ENCODE peak calls at places on chromosomes 13 and 19, in seven cellular contexts. One of them, this sample, is unnamed.
A peak's percentile ranks its signal among the peaks of the same experiment; 100 is the strongest.

GRCh38 chr19:14476663-14477401 is 1.7 kb upstream of the PTGER1 start:
- DNase-seq in left ventricle myocardium inferior: no peak
- DNase-seq in breast epithelium: no peak
- DNase-seq in aorta: peak; percentile 78
- DNase-seq in thoracic aorta: no peak
- DNase-seq in PC-3: peak; percentile 83
- DNase-seq in keratinocyte: peak; percentile 80
- DNase-seq in this sample: peak; percentile 39

GRCh38 chr19:56687036-56687435 is 15.5 kb upstream of the ZNF835 start:
- DNase-seq in PC-3: peak; percentile 4
- DNase-seq in left ventricle myocardium inferior: no peak
- DNase-seq in breast epithelium: no peak
- DNase-seq in aorta: no peak
- DNase-seq in thoracic aorta: no peak
- DNase-seq in keratinocyte: no peak
- DNase-seq in this sample: no peak

GRCh38 chr19:4066682-4067395 is at the start of gene ZBTB7A:
- DNase-seq in breast epithelium: peak; percentile 79
- DNase-seq in thoracic aorta: peak; percentile 80
- DNase-seq in left ventricle myocardium inferior: peak; percentile 87
- DNase-seq in PC-3: peak; percentile 53
- DNase-seq in keratinocyte: no peak
- DNase-seq in aorta: peak; percentile 93
- DNase-seq in this sample: peak; percentile 69

GRCh38 chr19:55635334-55635717 is 5.5 kb upstream of the ZNF580 start:
- DNase-seq in aorta: no peak
- DNase-seq in keratinocyte: no peak
- DNase-seq in breast epithelium: no peak
- DNase-seq in left ventricle myocardium inferior: no peak
- DNase-seq in thoracic aorta: no peak
- DNase-seq in PC-3: no peak
- DNase-seq in this sample: no peak

GRCh38 chr13:79861731-79862130 is 380.8 kb downstream of the NDFIP2 start:
- DNase-seq in PC-3: no peak
- DNase-seq in breast epithelium: no peak
- DNase-seq in thoracic aorta: no peak
- DNase-seq in aorta: no peak
- DNase-seq in left ventricle myocardium inferior: no peak
- DNase-seq in keratinocyte: no peak
- DNase-seq in this sample: no peak

GRCh38 chr19:4993683-4994082 is 24.8 kb downstream of the KDM4B start:
- DNase-seq in keratinocyte: no peak
- DNase-seq in aorta: no peak
- DNase-seq in breast epithelium: no peak
- DNase-seq in left ventricle myocardium inferior: no peak
- DNase-seq in PC-3: peak; percentile 50
- DNase-seq in thoracic aorta: no peak
- DNase-seq in this sample: no peak

GRCh38 chr19:34316741-34317241 is 48.2 kb upstream of the GPI start:
- DNase-seq in PC-3: peak; percentile 17
- DNase-seq in thoracic aorta: no peak
- DNase-seq in breast epithelium: no peak
- DNase-seq in left ventricle myocardium inferior: no peak
- DNase-seq in keratinocyte: no peak
- DNase-seq in aorta: no peak
- DNase-seq in this sample: no peak

GRCh38 chr13:114065141-114065925 is 67.1 kb downstream of the RASA3 start:
- DNase-seq in PC-3: peak; percentile 95
- DNase-seq in keratinocyte: peak; percentile 88
- DNase-seq in breast epithelium: peak; percentile 88
- DNase-seq in thoracic aorta: peak; percentile 71
- DNase-seq in left ventricle myocardium inferior: peak; percentile 83
- DNase-seq in aorta: peak; percentile 95
- DNase-seq in this sample: peak; percentile 61

GRCh38 chr19:3586124-3586626 is 897 bp downstream of the GIPC3 start:
- DNase-seq in left ventricle myocardium inferior: no peak
- DNase-seq in PC-3: no peak
- DNase-seq in keratinocyte: no peak
- DNase-seq in aorta: no peak
- DNase-seq in thoracic aorta: no peak
- DNase-seq in breast epithelium: no peak
- DNase-seq in this sample: no peak

GRCh38 chr19:5355076-5355475 is 14.5 kb upstream of the PTPRS start:
- DNase-seq in aorta: no peak
- DNase-seq in breast epithelium: no peak
- DNase-seq in PC-3: peak; percentile 33
- DNase-seq in left ventricle myocardium inferior: no peak
- DNase-seq in thoracic aorta: no peak
- DNase-seq in keratinocyte: no peak
- DNase-seq in this sample: no peak

GRCh38 chr13:29849071-29849541 is 1.3 kb downstream of the UBL3 start:
- DNase-seq in aorta: no peak
- DNase-seq in keratinocyte: no peak
- DNase-seq in PC-3: peak; percentile 40
- DNase-seq in breast epithelium: no peak
- DNase-seq in thoracic aorta: no peak
- DNase-seq in left ventricle myocardium inferior: no peak
- DNase-seq in this sample: no peak

GRCh38 chr19:10836478-10837325 is 690 bp upstream of the TMED1 start:
- DNase-seq in PC-3: no peak
- DNase-seq in left ventricle myocardium inferior: peak; percentile 86
- DNase-seq in keratinocyte: peak; percentile 54
- DNase-seq in breast epithelium: peak; percentile 76
- DNase-seq in thoracic aorta: peak; percentile 54
- DNase-seq in aorta: peak; percentile 94
- DNase-seq in this sample: peak; percentile 64

GRCh38 chr13:73717632-73718031 is 416.6 kb downstream of the KLF12 start:
- DNase-seq in PC-3: peak; percentile 45
- DNase-seq in thoracic aorta: no peak
- DNase-seq in breast epithelium: no peak
- DNase-seq in aorta: no peak
- DNase-seq in keratinocyte: no peak
- DNase-seq in left ventricle myocardium inferior: no peak
- DNase-seq in this sample: no peak

GRCh38 chr13:73715114-73715909 is 418.9 kb downstream of the KLF12 start:
- DNase-seq in PC-3: no peak
- DNase-seq in breast epithelium: no peak
- DNase-seq in left ventricle myocardium inferior: no peak
- DNase-seq in thoracic aorta: no peak
- DNase-seq in keratinocyte: no peak
- DNase-seq in aorta: no peak
- DNase-seq in this sample: peak; percentile 41

GRCh38 chr13:73718248-73718647 is 416.0 kb downstream of the KLF12 start:
- DNase-seq in aorta: no peak
- DNase-seq in keratinocyte: no peak
- DNase-seq in PC-3: no peak
- DNase-seq in thoracic aorta: no peak
- DNase-seq in left ventricle myocardium inferior: no peak
- DNase-seq in breast epithelium: no peak
- DNase-seq in this sample: no peak

GRCh38 chr13:73715910-73716257 is 418.3 kb downstream of the KLF12 start:
- DNase-seq in PC-3: peak; percentile 14
- DNase-seq in keratinocyte: no peak
- DNase-seq in thoracic aorta: no peak
- DNase-seq in left ventricle myocardium inferior: no peak
- DNase-seq in aorta: no peak
- DNase-seq in breast epithelium: no peak
- DNase-seq in this sample: no peak

GRCh38 chr13:73714522-73714921 is 419.7 kb downstream of the KLF12 start:
- DNase-seq in aorta: no peak
- DNase-seq in breast epithelium: no peak
- DNase-seq in PC-3: no peak
- DNase-seq in left ventricle myocardium inferior: no peak
- DNase-seq in keratinocyte: no peak
- DNase-seq in thoracic aorta: no peak
- DNase-seq in this sample: no peak
- H3K27ac ChIP-seq in aorta: no peak overlapping the region
- H3K27ac ChIP-seq in breast epithelium: no peak overlapping the region
- H3K27ac ChIP-seq in PC-3: no peak overlapping the region
- H3K27ac ChIP-seq in left ventricle myocardium inferior: no peak overlapping the region
- H3K27ac ChIP-seq in keratinocyte: no peak overlapping the region
- H3K27ac ChIP-seq in thoracic aorta: no peak overlapping the region
- H3K27ac ChIP-seq in this sample: peak overlapping the region; percentile 72

GRCh38 chr19:444677-445210 is 16.1 kb downstream of the SHC2 start:
- DNase-seq in breast epithelium: no peak
- DNase-seq in thoracic aorta: no peak
- DNase-seq in PC-3: no peak
- DNase-seq in left ventricle myocardium inferior: no peak
- DNase-seq in keratinocyte: no peak
- DNase-seq in aorta: peak; percentile 67
- DNase-seq in this sample: no peak
- H3K9me3 ChIP-seq in breast epithelium: no peaks in the 10 kb centered on the region
- H3K9me3 ChIP-seq in thoracic aorta: no peaks in the 10 kb centered on the region
- H3K9me3 ChIP-seq in PC-3: no peaks in the 10 kb centered on the region
- H3K9me3 ChIP-seq in left ventricle myocardium inferior: no peaks in the 10 kb centered on the region
- H3K9me3 ChIP-seq in keratinocyte: peaks cover 7% of the 10 kb centered on the region
- H3K9me3 ChIP-seq in aorta: no peaks in the 10 kb centered on the region
- H3K9me3 ChIP-seq in this sample: no peaks in the 10 kb centered on the region

GRCh38 chr13:73369095-73369494 is 310.3 kb downstream of the KLF5 start:
- DNase-seq in keratinocyte: no peak
- DNase-seq in thoracic aorta: no peak
- DNase-seq in breast epithelium: no peak
- DNase-seq in aorta: no peak
- DNase-seq in left ventricle myocardium inferior: no peak
- DNase-seq in PC-3: peak; percentile 14
- DNase-seq in this sample: no peak
- H3K27ac ChIP-seq in keratinocyte: peak overlapping the region; percentile 98
- H3K27ac ChIP-seq in thoracic aorta: no peak overlapping the region
- H3K27ac ChIP-seq in breast epithelium: no peak overlapping the region
- H3K27ac ChIP-seq in aorta: no peak overlapping the region
- H3K27ac ChIP-seq in left ventricle myocardium inferior: no peak overlapping the region
- H3K27ac ChIP-seq in PC-3: peak overlapping the region; percentile 1
- H3K27ac ChIP-seq in this sample: no peak overlapping the region

GRCh38 chr13:48949566-48950506 is 25.9 kb upstream of the FNDC3A start:
- DNase-seq in aorta: no peak
- DNase-seq in breast epithelium: no peak
- DNase-seq in keratinocyte: no peak
- DNase-seq in PC-3: no peak
- DNase-seq in left ventricle myocardium inferior: no peak
- DNase-seq in thoracic aorta: no peak
- DNase-seq in this sample: no peak
- H3K9me3 ChIP-seq in aorta: no peaks in the 10 kb centered on the region
- H3K9me3 ChIP-seq in breast epithelium: no peaks in the 10 kb centered on the region
- H3K9me3 ChIP-seq in keratinocyte: no peaks in the 10 kb centered on the region
- H3K9me3 ChIP-seq in PC-3: no peaks in the 10 kb centered on the region
- H3K9me3 ChIP-seq in left ventricle myocardium inferior: no peaks in the 10 kb centered on the region
- H3K9me3 ChIP-seq in thoracic aorta: no peaks in the 10 kb centered on the region
- H3K9me3 ChIP-seq in this sample: no peaks in the 10 kb centered on the region

GRCh38 chr13:76380436-76381065 is 505.7 kb downstream of the KCTD12 start:
- DNase-seq in aorta: no peak
- DNase-seq in PC-3: no peak
- DNase-seq in left ventricle myocardium inferior: no peak
- DNase-seq in thoracic aorta: no peak
- DNase-seq in breast epithelium: no peak
- DNase-seq in keratinocyte: no peak
- DNase-seq in this sample: no peak
- H3K27ac ChIP-seq in aorta: no peak overlapping the region
- H3K27ac ChIP-seq in PC-3: no peak overlapping the region
- H3K27ac ChIP-seq in left ventricle myocardium inferior: no peak overlapping the region
- H3K27ac ChIP-seq in thoracic aorta: no peak overlapping the region
- H3K27ac ChIP-seq in breast epithelium: no peak overlapping the region
- H3K27ac ChIP-seq in keratinocyte: no peak overlapping the region
- H3K27ac ChIP-seq in this sample: no peak overlapping the region

GRCh38 chr19:28454083-28454482 is 758.9 kb downstream of the UQCRFS1 start:
- DNase-seq in breast epithelium: no peak
- DNase-seq in left ventricle myocardium inferior: no peak
- DNase-seq in keratinocyte: no peak
- DNase-seq in thoracic aorta: no peak
- DNase-seq in aorta: no peak
- DNase-seq in PC-3: no peak
- DNase-seq in this sample: no peak
- H3K9me3 ChIP-seq in breast epithelium: no peaks in the 10 kb centered on the region
- H3K9me3 ChIP-seq in left ventricle myocardium inferior: no peaks in the 10 kb centered on the region
- H3K9me3 ChIP-seq in keratinocyte: no peaks in the 10 kb centered on the region
- H3K9me3 ChIP-seq in thoracic aorta: no peaks in the 10 kb centered on the region
- H3K9me3 ChIP-seq in aorta: no peaks in the 10 kb centered on the region
- H3K9me3 ChIP-seq in PC-3: no peaks in the 10 kb centered on the region
- H3K9me3 ChIP-seq in this sample: no peaks in the 10 kb centered on the region

DNA sequence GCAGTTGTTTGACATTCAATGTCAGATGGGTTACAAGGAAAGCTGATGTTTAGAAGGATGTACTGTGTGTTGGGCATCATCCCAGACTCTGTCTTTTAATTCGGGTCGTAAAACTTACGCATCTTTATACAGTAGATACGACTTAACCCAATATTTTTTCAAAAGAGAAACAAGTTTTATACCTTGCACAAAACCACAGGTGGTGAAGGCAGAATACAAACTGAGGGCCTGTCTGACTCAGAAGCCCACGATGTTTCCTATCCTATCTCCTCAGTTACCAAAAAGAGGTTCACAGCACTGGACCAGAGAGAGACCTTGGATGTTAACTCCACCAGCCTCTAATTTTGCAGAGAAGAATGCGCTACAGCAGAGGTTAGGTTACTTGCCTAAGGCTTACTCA is 477.0 kb downstream of the FOXO1 start:
- DNase-seq in keratinocyte: no peak
- DNase-seq in thoracic aorta: no peak
- DNase-seq in left ventricle myocardium inferior: no peak
- DNase-seq in breast epithelium: no peak
- DNase-seq in PC-3: no peak
- DNase-seq in aorta: no peak
- DNase-seq in this sample: no peak
- H3K27ac ChIP-seq in keratinocyte: no peak overlapping the region
- H3K27ac ChIP-seq in thoracic aorta: peak overlapping the region; percentile 94
- H3K27ac ChIP-seq in left ventricle myocardium inferior: peak overlapping the region; percentile 85
- H3K27ac ChIP-seq in breast epithelium: peak overlapping the region; percentile 80
- H3K27ac ChIP-seq in PC-3: no peak overlapping the region
- H3K27ac ChIP-seq in aorta: peak overlapping the region; percentile 18
- H3K27ac ChIP-seq in this sample: peak overlapping the region; percentile 67